ENCODE peak calls at places on chromosomes 11 and 22, in five cellular contexts. J is heart left ventricle, W is transverse colon, L is lower leg skin, A is stomach. U is an unnamed sample.
A peak's percentile ranks its signal among the peaks of the same experiment; 100 is the strongest.

GRCh38 chr11:104541706-104542105 is 356.6 kb downstream of the CASP12 start:
- DNase-seq in J (no peak), W (no peak), L (no peak), A (no peak), U (no peak)

GRCh38 chr11:102974552-102975280 is 19.2 kb upstream of the MMP13 start:
- DNase-seq in J (no peak), W (no peak), L (peak; percentile 28), A (peak; percentile 53), U (no peak)

GRCh38 chr22:38830026-38830844 is 13.6 kb downstream of the NPTXR start:
- DNase-seq in J (no peak), W (no peak), L (no peak), A (no peak), U (no peak)

GRCh38 chr22:30538280-30538679 is 8.3 kb downstream of the SEC14L6 start:
- DNase-seq in J (no peak), W (no peak), L (no peak), A (no peak), U (no peak)

GRCh38 chr22:48717883-48718817 is 1109.5 kb downstream of the BRD1 start:
- DNase-seq in J (no peak), W (no peak), L (no peak), A (no peak), U (no peak)

GRCh38 chr22:31579835-31580242 is 82.2 kb downstream of the PISD start:
- DNase-seq in J (no peak), W (no peak), L (no peak), A (no peak), U (no peak)

GRCh38 chr22:35464399-35464798 is 64.5 kb downstream of the MCM5 start:
- DNase-seq in J (no peak), W (no peak), L (no peak), A (no peak), U (no peak)

GRCh38 chr11:101442936-101443521 is 140.8 kb downstream of the TRPC6 start:
- DNase-seq in J (no peak), W (no peak), L (no peak), A (no peak), U (no peak)

DNA sequence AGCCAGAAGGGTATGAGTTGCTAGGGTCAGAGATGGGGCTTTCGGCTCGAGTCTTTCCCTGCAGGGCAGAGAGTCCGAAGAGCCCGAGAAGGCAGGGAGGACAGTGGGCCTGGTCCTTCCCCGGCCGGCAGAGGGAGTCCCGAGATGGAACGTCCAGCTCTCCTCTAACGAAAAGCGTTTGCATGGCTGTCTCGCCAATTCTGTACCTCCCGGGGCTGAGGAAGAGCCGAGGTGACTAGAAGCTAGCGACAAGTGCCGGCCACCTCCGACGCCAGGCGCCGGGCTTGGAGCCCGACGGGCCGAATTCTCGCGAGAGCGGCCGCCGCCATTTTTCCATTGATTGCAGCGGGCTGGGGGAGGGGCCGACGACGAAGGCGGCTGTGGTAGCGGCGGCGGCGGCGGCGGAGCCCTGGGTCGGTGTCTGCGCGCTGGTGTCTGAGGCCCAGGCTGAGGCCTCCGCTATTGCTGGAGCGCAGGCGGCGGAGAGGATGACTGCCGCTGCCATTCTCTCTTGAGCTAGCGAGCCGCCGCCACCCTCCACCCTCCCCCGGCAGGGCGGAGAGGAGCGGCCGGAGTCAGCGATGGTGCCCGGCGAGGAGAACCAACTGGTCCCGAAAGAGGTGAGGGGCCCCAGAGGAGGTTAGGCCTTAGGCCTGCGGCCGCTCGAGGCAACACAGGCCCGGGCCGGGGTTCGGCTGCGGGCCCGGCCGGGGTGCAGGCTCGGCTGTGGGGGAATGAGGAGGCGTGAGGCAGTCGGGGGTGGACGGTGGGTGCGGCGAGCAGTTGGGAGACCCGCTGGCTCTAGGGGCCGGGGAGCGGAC is at the start of gene USP47:
- DNase-seq in J (peak; percentile 93), W (peak; percentile 93), L (peak; percentile 89), A (peak; percentile 92), U (peak; percentile 95)
- TF ChIP-seq POLR2A in J (peak; percentile 82), W (peak; percentile 85), L (no peak), A (no peak), U (peak; percentile 69)

DNA sequence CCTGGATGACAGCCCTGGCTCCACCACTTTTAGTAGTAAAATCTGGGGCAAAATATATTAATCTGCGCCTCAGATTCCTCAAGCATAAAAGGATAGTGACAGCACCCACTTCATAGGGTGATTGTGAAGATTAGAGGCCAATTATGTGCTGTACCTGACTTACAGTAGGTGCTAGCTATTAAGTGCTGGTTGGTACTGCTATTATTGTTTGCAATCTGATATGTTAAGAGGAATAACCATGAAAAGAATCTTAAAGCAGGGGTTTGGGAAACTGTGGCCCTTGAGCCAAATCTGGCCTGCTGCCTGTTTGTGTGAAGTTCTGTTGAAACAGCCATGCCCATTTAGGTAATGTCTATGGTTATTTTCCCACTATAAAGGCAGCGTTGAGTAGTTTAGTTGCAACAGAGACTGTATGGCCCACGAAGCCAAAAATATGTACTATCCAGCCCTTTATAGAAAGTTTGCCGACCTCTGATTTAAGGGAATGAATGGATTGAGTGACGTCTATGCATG is 44.7 kb upstream of the MN1 start:
- DNase-seq in J (no peak), W (no peak), L (no peak), A (no peak), U (no peak)
- TF ChIP-seq POLR2A in J (no peak), W (no peak), L (no peak), A (no peak), U (no peak)

GRCh38 chr11:6482431-6482830 is 1.1 kb downstream of the TIMM10B start:
- DNase-seq in J (no peak), W (no peak), L (no peak), A (no peak), U (peak; percentile 27)

GRCh38 chr11:6481924-6482275 is 599 bp downstream of the TIMM10B start:
- DNase-seq in J (no peak), W (no peak), L (no peak), A (no peak), U (peak; percentile 69)

GRCh38 chr11:6483015-6483414 is 1.7 kb downstream of the TIMM10B start:
- DNase-seq in J (no peak), W (no peak), L (no peak), A (no peak), U (no peak)

GRCh38 chr11:6481012-6481923 is at the start of the genes ARFIP2 and TIMM10B:
- DNase-seq in J (peak; percentile 99), W (peak; percentile 99), L (peak; percentile 98), A (peak; percentile 99), U (peak; percentile 99)

DNA sequence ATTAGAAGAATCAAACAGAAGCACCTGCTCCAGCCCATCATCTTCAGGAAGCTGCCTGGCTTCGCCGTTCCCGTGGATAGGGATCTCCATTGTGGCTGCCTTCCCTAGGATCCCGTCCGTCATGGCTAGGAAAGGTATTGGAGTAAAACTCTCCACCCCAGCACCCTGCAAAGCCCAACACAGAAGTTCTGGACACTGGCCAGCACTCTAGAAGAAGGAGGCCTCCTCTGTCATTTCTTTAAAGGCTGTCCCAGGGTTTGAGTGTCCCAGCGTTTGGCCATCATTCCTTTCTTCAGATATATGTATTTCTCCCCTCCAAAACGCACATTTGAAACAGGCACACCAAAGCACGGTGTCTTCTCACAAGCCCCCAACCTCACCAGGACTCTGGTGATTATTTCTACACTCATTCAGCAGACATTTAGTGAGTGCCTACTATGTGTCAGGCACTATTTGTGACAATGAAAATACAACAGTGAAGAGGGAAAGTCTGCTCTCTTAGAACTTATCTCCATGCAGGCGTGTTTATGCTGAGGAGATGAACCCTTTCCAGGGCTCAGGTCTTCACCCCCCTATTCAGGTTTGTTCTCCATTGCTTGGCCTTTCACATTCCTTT is 724 bp downstream of the ARFIP2 start:
- DNase-seq in J (no peak), W (no peak), L (no peak), A (peak; percentile 40), U (peak; percentile 48)
- TF ChIP-seq POLR2A in J (no peak), W (no peak), L (no peak), A (no peak), U (no peak)

DNA sequence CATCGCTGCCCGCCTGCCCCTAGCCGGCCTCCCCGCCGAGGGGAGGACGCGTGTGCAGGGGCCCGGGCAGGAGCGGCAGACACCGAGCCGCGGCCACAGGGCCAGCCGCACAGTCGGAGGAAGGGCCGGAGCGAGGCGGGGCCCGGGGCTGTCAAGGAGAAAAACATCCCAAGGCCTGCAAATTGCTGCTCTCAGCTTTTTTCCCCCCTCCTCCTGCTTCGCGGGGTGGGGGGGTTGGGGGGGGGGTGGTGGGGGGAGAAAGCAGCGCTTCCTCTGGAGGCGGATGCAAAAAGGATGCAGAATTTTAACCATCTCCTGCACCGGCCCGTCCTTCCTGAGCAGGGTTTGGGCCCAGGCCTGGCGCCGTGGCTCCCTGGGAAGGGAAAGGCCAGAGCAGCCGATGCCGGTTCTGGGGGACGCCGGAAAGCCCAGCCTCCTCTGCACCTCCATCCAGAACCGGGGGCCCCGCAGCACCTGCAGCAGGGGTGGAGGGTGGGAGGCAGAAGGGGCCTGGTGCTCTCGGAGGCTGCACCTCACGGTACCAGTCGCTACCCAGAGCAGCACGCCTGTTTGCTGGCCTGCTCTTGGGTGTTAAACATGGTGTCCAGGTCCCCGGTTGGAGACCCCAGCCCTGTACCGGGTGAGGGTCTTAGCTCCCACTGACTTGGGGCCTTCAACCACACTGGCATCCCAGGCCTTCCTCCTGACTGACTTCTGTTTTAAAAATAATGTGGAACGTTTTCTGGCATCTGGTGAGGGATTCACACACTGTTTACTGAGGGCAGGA is 77.3 kb upstream of the WNT7B start:
- DNase-seq in J (peak; percentile 88), W (peak; percentile 70), L (peak; percentile 54), A (peak; percentile 52), U (no peak)
- TF ChIP-seq POLR2A in J (no peak), W (peak; percentile 45), L (no peak), A (no peak), U (peak; percentile 30)

DNA sequence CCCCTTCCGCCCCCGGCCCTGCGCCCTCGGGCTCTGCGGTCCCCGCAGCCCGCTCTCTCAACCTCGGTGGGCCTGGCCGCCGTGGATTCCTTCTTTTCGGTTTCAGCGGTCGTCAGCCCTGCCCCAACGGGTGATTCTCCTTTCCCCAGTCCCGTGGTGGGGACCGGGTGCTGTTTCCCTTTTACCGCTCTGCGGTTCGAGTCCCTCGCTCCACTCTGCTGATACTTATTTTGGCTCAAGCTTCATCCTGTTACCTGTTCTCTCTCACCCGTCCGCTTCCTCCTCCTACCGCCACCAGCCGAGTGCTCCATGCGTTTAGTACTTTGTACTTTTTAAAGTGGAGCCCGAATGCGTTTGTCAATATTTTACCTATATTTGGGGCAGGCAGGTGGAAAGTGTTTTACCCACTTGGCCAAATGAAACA is 565 bp downstream of the ZDHHC5 start:
- DNase-seq in J (no peak), W (peak; percentile 40), L (no peak), A (no peak), U (no peak)
- TF ChIP-seq POLR2A in J (no peak), W (no peak), L (no peak), A (no peak), U (no peak)

GRCh38 chr11:12693485-12694181 is 19.4 kb downstream of the TEAD1 start:
- DNase-seq in J (peak; percentile 66), W (peak; percentile 54), L (peak; percentile 47), A (peak; percentile 42), U (peak; percentile 6)
- TF ChIP-seq POLR2A in J (peak; percentile 35), W (no peak), L (no peak), A (no peak), U (no peak)

GRCh38 chr11:65437436-65438227 is 15.0 kb downstream of the NEAT1 start:
- DNase-seq in J (peak; percentile 10), W (peak; percentile 10), L (peak; percentile 15), A (peak; percentile 26), U (no peak)
- TF ChIP-seq POLR2A in J (peak; percentile 14), W (peak; percentile 39), L (no peak), A (no peak), U (peak; percentile 65)